ENCODE peak calls at places on chromosome 16, in ten cellular contexts. C, J, Z, D, O, A, W, Q, G and X are unnamed samples.

GRCh38 chr16:70428178-70428998 is 10.5 kb downstream of the ST3GAL2 start:
- DNase-seq in C (no peak), J (peak), Z (peak), D (no peak), O (peak), A (peak), W (no peak), Q (peak), G (peak), X (peak)

GRCh38 chr16:2152695-2153506 is 2.7 kb upstream of the TRAF7 start:
- DNase-seq in C (no peak), J (peak), Z (no peak), D (peak), O (no peak), A (no peak), W (no peak), Q (no peak), G (no peak), X (peak)

GRCh38 chr16:20181386-20181785 is 107.7 kb upstream of the GPR139 start:
- DNase-seq in C (no peak), J (no peak), Z (no peak), D (no peak), O (no peak), A (no peak), W (no peak), Q (no peak), G (no peak), X (peak)

GRCh38 chr16:29775742-29776408 is 2.2 kb upstream of the ZG16 start:
- DNase-seq in C (no peak), J (peak), Z (peak), D (no peak), O (no peak), A (no peak), W (no peak), Q (peak), G (no peak), X (peak)

GRCh38 chr16:22183901-22184614 is 21.8 kb downstream of the SDR42E2 start:
- DNase-seq in C (no peak), J (no peak), Z (no peak), D (no peak), O (no peak), A (no peak), W (no peak), Q (no peak), G (no peak), X (no peak)

GRCh38 chr16:82040296-82040695 is 5.2 kb downstream of the HSD17B2 start:
- DNase-seq in C (no peak), J (no peak), Z (no peak), D (no peak), O (no peak), A (no peak), W (no peak), Q (no peak), G (no peak), X (no peak)

GRCh38 chr16:1512774-1513173 is 19.6 kb downstream of the TELO2 start:
- DNase-seq in C (no peak), J (no peak), Z (no peak), D (no peak), O (no peak), A (no peak), W (no peak), Q (no peak), G (no peak), X (no peak)

GRCh38 chr16:88766975-88767374 is 18.0 kb downstream of the PIEZO1 start:
- DNase-seq in C (no peak), J (no peak), Z (no peak), D (no peak), O (no peak), A (no peak), W (no peak), Q (no peak), G (no peak), X (no peak)

GRCh38 chr16:57775661-57776469 is 26.4 kb downstream of the KIFC3 start:
- DNase-seq in C (no peak), J (no peak), Z (no peak), D (no peak), O (peak), A (no peak), W (no peak), Q (no peak), G (peak), X (peak)

GRCh38 chr16:23504076-23504452 is 6.2 kb downstream of the GGA2 start:
- DNase-seq in C (no peak), J (peak), Z (peak), D (no peak), O (no peak), A (no peak), W (no peak), Q (no peak), G (no peak), X (peak)

GRCh38 chr16:11801481-11802021 is 4.5 kb upstream of the ZC3H7A start:
- DNase-seq in C (no peak), J (peak), Z (no peak), D (no peak), O (no peak), A (no peak), W (no peak), Q (no peak), G (no peak), X (no peak)

GRCh38 chr16:81896902-81897301 is 114.4 kb downstream of the SDR42E1 start:
- DNase-seq in C (no peak), J (no peak), Z (no peak), D (no peak), O (no peak), A (no peak), W (no peak), Q (no peak), G (no peak), X (peak)

GRCh38 chr16:53504161-53504663 is 1.2 kb upstream of the AKTIP start:
- DNase-seq in C (no peak), J (peak), Z (peak), D (no peak), O (peak), A (peak), W (no peak), Q (no peak), G (peak), X (peak)

GRCh38 chr16:84355149-84355548 is 13.2 kb upstream of the ATP2C2 start:
- DNase-seq in C (no peak), J (no peak), Z (no peak), D (no peak), O (no peak), A (no peak), W (no peak), Q (no peak), G (no peak), X (no peak)

GRCh38 chr16:50368410-50369132 is at the start of gene BRD7:
- DNase-seq in C (peak), J (no peak), Z (peak), D (peak), O (peak), A (peak), W (peak), Q (no peak), G (peak), X (peak)

GRCh38 chr16:4753227-4753626 is 13.7 kb downstream of the ZNF500 start:
- DNase-seq in C (no peak), J (no peak), Z (no peak), D (no peak), O (no peak), A (no peak), W (no peak), Q (no peak), G (no peak), X (no peak)

GRCh38 chr16:68995011-68995504 is 110.4 kb upstream of the HAS3 start:
- DNase-seq in C (no peak), J (peak), Z (peak), D (no peak), O (no peak), A (no peak), W (no peak), Q (peak), G (peak), X (peak)

GRCh38 chr16:77896357-77896972 is 108.1 kb downstream of the VAT1L start:
- DNase-seq in C (no peak), J (no peak), Z (no peak), D (no peak), O (no peak), A (no peak), W (no peak), Q (no peak), G (peak), X (peak)

GRCh38 chr16:57538235-57538711 is 1.9 kb upstream of the CCDC102A start:
- DNase-seq in C (no peak), J (no peak), Z (no peak), D (no peak), O (no peak), A (no peak), W (no peak), Q (no peak), G (no peak), X (no peak)

GRCh38 chr16:56424791-56425438 is 430 bp downstream of the AMFR start:
- DNase-seq in C (no peak), J (no peak), Z (no peak), D (peak), O (peak), A (peak), W (no peak), Q (no peak), G (no peak), X (no peak)

GRCh38 chr16:75062135-75062943 is 54.2 kb downstream of the LDHD start:
- DNase-seq in C (no peak), J (no peak), Z (peak), D (no peak), O (no peak), A (no peak), W (no peak), Q (no peak), G (no peak), X (no peak)

GRCh38 chr16:71769222-71769621 is 39.4 kb downstream of the AP1G1 start:
- DNase-seq in C (no peak), J (no peak), Z (no peak), D (no peak), O (no peak), A (no peak), W (no peak), Q (no peak), G (no peak), X (no peak)

GRCh38 chr16:12898556-12898955 is 2.8 kb upstream of the SHISA9 start:
- DNase-seq in C (no peak), J (no peak), Z (no peak), D (no peak), O (no peak), A (no peak), W (no peak), Q (no peak), G (no peak), X (no peak)

GRCh38 chr16:30356401-30357084 is 1.4 kb upstream of the CD2BP2 start:
- DNase-seq in C (no peak), J (no peak), Z (no peak), D (no peak), O (no peak), A (no peak), W (no peak), Q (no peak), G (no peak), X (no peak)

GRCh38 chr16:31243734-31244670 is 15.8 kb upstream of the ITGAM start:
- DNase-seq in C (no peak), J (no peak), Z (no peak), D (no peak), O (no peak), A (no peak), W (no peak), Q (no peak), G (no peak), X (no peak)

GRCh38 chr16:85844786-85845185 is 45.3 kb downstream of the COX4I1 start:
- DNase-seq in C (no peak), J (peak), Z (peak), D (no peak), O (no peak), A (no peak), W (no peak), Q (no peak), G (no peak), X (no peak)

GRCh38 chr16:84041881-84042280 is 714 bp downstream of the SLC38A8 start:
- DNase-seq in C (no peak), J (no peak), Z (no peak), D (no peak), O (no peak), A (no peak), W (no peak), Q (no peak), G (no peak), X (no peak)

GRCh38 chr16:2180461-2180860 is 15.9 kb downstream of the CASKIN1 start:
- DNase-seq in C (no peak), J (no peak), Z (no peak), D (no peak), O (no peak), A (no peak), W (no peak), Q (no peak), G (no peak), X (no peak)

GRCh38 chr16:86227041-86227440 is 283.3 kb upstream of the FOXF1 start:
- DNase-seq in C (no peak), J (no peak), Z (no peak), D (no peak), O (no peak), A (no peak), W (no peak), Q (no peak), G (no peak), X (no peak)

GRCh38 chr16:85531516-85531915 is 81.6 kb upstream of the GSE1 start:
- DNase-seq in C (no peak), J (no peak), Z (no peak), D (no peak), O (no peak), A (no peak), W (no peak), Q (no peak), G (no peak), X (no peak)

GRCh38 chr16:28192811-28193529 is 18.8 kb downstream of the XPO6 start:
- DNase-seq in C (no peak), J (no peak), Z (no peak), D (peak), O (no peak), A (peak), W (peak), Q (no peak), G (no peak), X (no peak)

GRCh38 chr16:82011199-82011641 is at the start of gene SDR42E1:
- DNase-seq in C (no peak), J (peak), Z (no peak), D (peak), O (no peak), A (peak), W (peak), Q (no peak), G (no peak), X (peak)